ENCODE peak calls at places on chromosome 15, in four cellular contexts. K, G, I and B are unnamed samples. For H3K9me3, the result is how much of the 10 kb centered on the place peaks cover.

GRCh38 chr15:85340852-85341251 is 39.6 kb upstream of the AKAP13 start:
- DNase-seq in I (no peak), K (no peak), G (no peak), B (no peak)

GRCh38 chr15:41566121-41566885 is 7.3 kb downstream of the TYRO3 start:
- DNase-seq in G (no peak), K (no peak), I (no peak), B (no peak)

GRCh38 chr15:100690786-100691160 is 88.4 kb downstream of the ASB7 start:
- DNase-seq in K (no peak), G (no peak), I (no peak), B (no peak)

GRCh38 chr15:81279621-81280051 is 44.3 kb downstream of the STARD5 start:
- DNase-seq in I (no peak), G (no peak), K (no peak), B (no peak)

GRCh38 chr15:44720460-44721185 is 9.3 kb downstream of the B2M start:
- DNase-seq in K (peak), G (no peak), I (no peak), B (no peak)

GRCh38 chr15:75836953-75837321 is 6.3 kb upstream of the UBE2Q2 start:
- DNase-seq in I (no peak), K (peak), G (no peak), B (peak)

GRCh38 chr15:57061696-57062095 is 143.3 kb downstream of the TCF12 start:
- DNase-seq in I (no peak), G (no peak), K (no peak), B (no peak)

GRCh38 chr15:78316211-78317077 is 17.0 kb upstream of the SKIC8 start:
- DNase-seq in G (no peak), K (no peak), I (no peak), B (no peak)

GRCh38 chr15:85109333-85109732 is 127.7 kb downstream of the PDE8A start:
- DNase-seq in G (no peak), I (no peak), K (no peak), B (no peak)

GRCh38 chr15:35305031-35305555 is 220.0 kb upstream of the NANOGP8 start:
- DNase-seq in I (no peak), G (no peak), K (no peak), B (no peak)

GRCh38 chr15:66838671-66839239 is 136.7 kb downstream of the SMAD6 start:
- DNase-seq in G (no peak), K (no peak), I (no peak), B (no peak)

GRCh38 chr15:64048766-64049165 is 2.5 kb upstream of the DAPK2 start:
- DNase-seq in K (no peak), I (no peak), G (no peak), B (no peak)

GRCh38 chr15:26722621-26723160 is 50.2 kb downstream of the GABRB3 start:
- DNase-seq in G (no peak), I (no peak), K (no peak), B (no peak)

GRCh38 chr15:73624530-73624929 is 8.7 kb downstream of the NPTN start:
- DNase-seq in K (no peak), G (no peak), I (no peak), B (no peak)

GRCh38 chr15:76349301-76350070 is 12.9 kb downstream of the ISL2 start:
- DNase-seq in G (no peak), K (no peak), I (no peak), B (no peak)

GRCh38 chr15:66846811-66847210 is 144.8 kb downstream of the SMAD6 start:
- DNase-seq in G (no peak), K (no peak), I (no peak), B (no peak)

GRCh38 chr15:50964075-50964474 is 55.6 kb downstream of the AP4E1 start:
- DNase-seq in G (no peak), I (no peak), K (no peak), B (no peak)

GRCh38 chr15:50959717-50960116 is 51.2 kb downstream of the AP4E1 start:
- DNase-seq in G (no peak), I (no peak), K (peak), B (no peak)
- H3K9me3 ChIP-seq in G (under half), I (under half), K (under half), B (under half)

GRCh38 chr15:86433983-86434382 is 354.3 kb downstream of the AGBL1 start:
- DNase-seq in G (no peak), I (no peak), K (no peak), B (no peak)

GRCh38 chr15:86432861-86433260 is 353.2 kb downstream of the AGBL1 start:
- DNase-seq in G (no peak), K (no peak), I (no peak), B (no peak)
- H3K9me3 ChIP-seq in G (under half), K (under half), I (under half), B (under half)

GRCh38 chr15:25243800-25244097 is 195.1 kb downstream of the UBE3A start:
- DNase-seq in K (no peak), G (no peak), I (peak), B (no peak)

GRCh38 chr15:25247418-25248030 is 191.3 kb downstream of the UBE3A start:
- DNase-seq in I (no peak), G (no peak), K (no peak), B (no peak)

GRCh38 chr15:25244731-25245585 is 193.9 kb downstream of the UBE3A start:
- DNase-seq in G (peak), I (peak), K (no peak), B (no peak)

GRCh38 chr15:25246641-25247417 is 192.0 kb downstream of the UBE3A start:
- DNase-seq in I (no peak), G (peak), K (no peak), B (no peak)

GRCh38 chr15:25245801-25246622 is 192.8 kb downstream of the UBE3A start:
- DNase-seq in K (no peak), I (no peak), G (peak), B (no peak)
- H3K9me3 ChIP-seq in K (under half), I (half or more), G (under half), B (under half)

GRCh38 chr15:20346082-20346805 is 195.4 kb downstream of the GOLGA6L6 start:
- DNase-seq in K (peak), G (no peak), I (no peak), B (no peak)
- H3K9me3 ChIP-seq in K (under half), G (under half), I (under half), B (under half)